ENCODE peak calls at places on chromosomes 2 and 18, in seven cellular contexts. O, R, M, A, Y, F and U are unnamed samples.

GRCh38 chr2:154587739-154588138 is 110.8 kb upstream of the KCNJ3 start:
- DNase-seq in O (no peak), R (no peak), M (no peak), A (no peak), Y (no peak), F (no peak), U (no peak)

GRCh38 chr2:216949685-216950397 is 90.0 kb upstream of the TNP1 start:
- DNase-seq in O (no peak), R (no peak), M (no peak), A (peak; percentile 19), Y (no peak), F (no peak), U (no peak)

GRCh38 chr2:69390474-69390873 is 3.4 kb upstream of the GFPT1 start:
- DNase-seq in O (no peak), R (no peak), M (no peak), A (no peak), Y (no peak), F (no peak), U (no peak)

GRCh38 chr2:159267926-159268325 is 18.6 kb downstream of the WDSUB1 start:
- DNase-seq in O (no peak), R (no peak), M (no peak), A (no peak), Y (no peak), F (no peak), U (no peak)

GRCh38 chr2:187158452-187158851 is 289.6 kb downstream of the CALCRL start:
- DNase-seq in O (no peak), R (no peak), M (no peak), A (no peak), Y (no peak), F (no peak), U (no peak)

GRCh38 chr2:10126627-10127026 is 4.1 kb downstream of the RRM2 start:
- DNase-seq in O (peak; percentile 1), R (no peak), M (no peak), A (no peak), Y (no peak), F (no peak), U (no peak)

GRCh38 chr2:184599054-184599874 is 935 bp downstream of the ZNF804A start:
- DNase-seq in O (no peak), R (peak; percentile 19), M (no peak), A (no peak), Y (no peak), F (peak; percentile 22), U (no peak)

GRCh38 chr2:70121627-70122372 is 34.5 kb downstream of the PCBP1 start:
- DNase-seq in O (no peak), R (no peak), M (no peak), A (no peak), Y (peak; percentile 40), F (no peak), U (no peak)

GRCh38 chr2:9519250-9519649 is 36.4 kb downstream of the ADAM17 start:
- DNase-seq in O (no peak), R (no peak), M (no peak), A (no peak), Y (no peak), F (no peak), U (no peak)

GRCh38 chr18:12236141-12236540 is 18.0 kb upstream of the CIDEA start:
- DNase-seq in O (no peak), R (no peak), M (no peak), A (no peak), Y (no peak), F (no peak), U (no peak)

GRCh38 chr18:22183647-22184161 is 14.3 kb downstream of the GATA6 start:
- DNase-seq in O (no peak), R (no peak), M (no peak), A (no peak), Y (no peak), F (no peak), U (no peak)

GRCh38 chr2:109563294-109563693 is 50.5 kb downstream of the SEPTIN10 start:
- DNase-seq in O (no peak), R (no peak), M (no peak), A (no peak), Y (no peak), F (no peak), U (no peak)

GRCh38 chr2:238389985-238390682 is 36.6 kb upstream of the ASB1 start:
- DNase-seq in O (no peak), R (no peak), M (no peak), A (no peak), Y (no peak), F (no peak), U (no peak)

GRCh38 chr2:105344704-105345345 is 7.5 kb downstream of the C2orf49 start:
- DNase-seq in O (no peak), R (no peak), M (no peak), A (no peak), Y (peak; percentile 58), F (peak; percentile 27), U (no peak)

GRCh38 chr18:28127763-28128737 is 48.9 kb downstream of the CDH2 start:
- DNase-seq in O (no peak), R (no peak), M (no peak), A (no peak), Y (peak; percentile 92), F (no peak), U (no peak)

GRCh38 chr2:226414313-226414712 is 385.3 kb downstream of the IRS1 start:
- DNase-seq in O (no peak), R (no peak), M (no peak), A (no peak), Y (no peak), F (no peak), U (no peak)

GRCh38 chr2:226410212-226410611 is 389.4 kb downstream of the IRS1 start:
- DNase-seq in O (no peak), R (no peak), M (no peak), A (no peak), Y (no peak), F (no peak), U (no peak)

GRCh38 chr2:226411206-226411605 is 388.4 kb downstream of the IRS1 start:
- DNase-seq in O (no peak), R (no peak), M (no peak), A (no peak), Y (no peak), F (no peak), U (no peak)

GRCh38 chr2:226413498-226414130 is 386.0 kb downstream of the IRS1 start:
- DNase-seq in O (no peak), R (no peak), M (no peak), A (no peak), Y (no peak), F (no peak), U (no peak)

DNA sequence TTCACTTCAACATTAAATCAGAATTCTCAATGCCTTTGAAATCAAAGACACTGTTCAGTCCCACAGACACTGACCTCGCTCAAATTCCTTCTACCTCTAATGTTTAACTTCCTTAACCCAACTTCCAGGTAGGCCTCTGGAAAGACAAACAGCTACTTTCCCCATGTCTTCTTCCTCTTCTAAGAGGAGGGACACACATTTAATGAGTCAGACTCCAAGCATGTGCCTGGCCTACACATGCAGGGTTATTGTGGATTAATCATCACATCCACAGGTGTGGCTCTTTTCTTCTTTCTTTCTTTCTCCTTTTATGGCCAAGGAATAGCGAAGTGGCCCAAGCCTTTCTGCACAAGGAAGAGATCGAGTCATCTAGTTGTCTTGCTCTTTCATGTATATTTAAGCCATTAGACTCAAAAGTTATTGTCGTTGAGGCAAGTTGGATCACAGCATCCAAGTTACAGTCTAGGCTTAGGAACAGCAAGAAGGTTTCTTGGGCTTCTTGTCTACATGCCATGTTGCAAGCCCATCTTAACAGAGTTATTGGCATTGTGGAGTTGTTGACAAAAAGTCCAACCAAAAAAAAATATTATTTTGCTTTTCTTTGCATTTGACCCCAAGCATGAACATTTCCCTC is 387.8 kb downstream of the IRS1 start:
- DNase-seq in O (no peak), R (peak; percentile 93), M (no peak), A (no peak), Y (peak; percentile 95), F (no peak), U (peak; percentile 48)
- TF ChIP-seq JUND in O (no peak), R (peak; percentile 98), M (no peak), A (no peak), Y (peak; percentile 87), F (no peak), U (no peak)

GRCh38 chr2:133486706-133487305 is 81.5 kb downstream of the NCKAP5 start:
- DNase-seq in O (no peak), R (no peak), M (no peak), A (no peak), Y (no peak), F (no peak), U (no peak)

GRCh38 chr2:133490412-133490958 is 77.8 kb downstream of the NCKAP5 start:
- DNase-seq in O (no peak), R (no peak), M (no peak), A (no peak), Y (no peak), F (no peak), U (no peak)

GRCh38 chr2:133492719-133493366 is 75.4 kb downstream of the NCKAP5 start:
- DNase-seq in O (no peak), R (no peak), M (no peak), A (no peak), Y (no peak), F (no peak), U (no peak)

GRCh38 chr2:133489146-133489545 is 79.1 kb downstream of the NCKAP5 start:
- DNase-seq in O (no peak), R (no peak), M (no peak), A (no peak), Y (no peak), F (no peak), U (no peak)

GRCh38 chr2:133489641-133490411 is 78.4 kb downstream of the NCKAP5 start:
- DNase-seq in O (no peak), R (no peak), M (no peak), A (no peak), Y (no peak), F (no peak), U (no peak)
- TF ChIP-seq JUND in O (no peak), R (no peak), M (no peak), A (no peak), Y (no peak), F (no peak), U (no peak)

GRCh38 chr2:165277295-165277694 is 38.1 kb downstream of the SCN2A start:
- DNase-seq in O (no peak), R (no peak), M (no peak), A (no peak), Y (no peak), F (no peak), U (no peak)

GRCh38 chr2:165275932-165276331 is 36.7 kb downstream of the SCN2A start:
- DNase-seq in O (no peak), R (no peak), M (no peak), A (no peak), Y (no peak), F (no peak), U (no peak)

GRCh38 chr2:165273176-165273575 is 34.0 kb downstream of the SCN2A start:
- DNase-seq in O (no peak), R (no peak), M (no peak), A (no peak), Y (no peak), F (no peak), U (no peak)

GRCh38 chr2:165277860-165278656 is 38.8 kb downstream of the SCN2A start:
- DNase-seq in O (no peak), R (no peak), M (no peak), A (no peak), Y (no peak), F (no peak), U (no peak)

GRCh38 chr2:165274698-165275097 is 35.5 kb downstream of the SCN2A start:
- DNase-seq in O (no peak), R (no peak), M (no peak), A (no peak), Y (no peak), F (no peak), U (no peak)
- TF ChIP-seq JUND in O (no peak), R (no peak), M (no peak), A (no peak), Y (no peak), F (no peak), U (no peak)

GRCh38 chr2:106572541-106573148 is 85.5 kb downstream of the CD8B2 start:
- DNase-seq in O (peak; percentile 48), R (peak; percentile 15), M (no peak), A (no peak), Y (peak; percentile 24), F (no peak), U (no peak)
- TF ChIP-seq JUND in O (no peak), R (no peak), M (no peak), A (no peak), Y (no peak), F (no peak), U (no peak)